ENCODE peak calls at places on chromosomes 13 and 19, in nine cellular contexts. H is fibroblast of villous mesenchyme; D is Peyer's patch; G is germinal center; N is activated CD8-positive, alpha-beta memory T cell treated with anti-CD3 and anti-CD28 coated beads for 1 hour; S is aorta; P is NCI-H460; F is lower lobe of right lung; B is activated CD4-positive, CD25-positive, alpha-beta regulatory T cell. U is an unnamed sample.

GRCh38 chr19:44757735-44758505 is 9.4 kb downstream of the BCL3 start:
- DNase-seq in H (peak), D (no peak), G (no peak), N (no peak), S (peak), P (no peak), F (peak), B (no peak), U (peak)

GRCh38 chr13:107117327-107118012 is 549.5 kb upstream of the ARGLU1 start:
- DNase-seq in H (no peak), D (no peak), G (no peak), N (no peak), S (no peak), P (no peak), F (no peak), B (no peak), U (no peak)

GRCh38 chr19:1168877-1169791 is 4.9 kb downstream of the SBNO2 start:
- DNase-seq in H (peak), D (peak), G (no peak), N (no peak), S (peak), P (peak), F (peak), B (no peak), U (peak)

GRCh38 chr13:40776681-40777165 is 5.7 kb upstream of the MRPS31 start:
- DNase-seq in H (peak), D (no peak), G (peak), N (peak), S (no peak), P (no peak), F (no peak), B (peak), U (no peak)

GRCh38 chr19:6706633-6706958 is 13.9 kb downstream of the C3 start:
- DNase-seq in H (no peak), D (no peak), G (no peak), N (no peak), S (no peak), P (no peak), F (no peak), B (no peak), U (no peak)

GRCh38 chr19:29170554-29170953 is 42.4 kb downstream of the UQCRFS1 start:
- DNase-seq in H (no peak), D (no peak), G (no peak), N (no peak), S (no peak), P (no peak), F (no peak), B (no peak), U (no peak)

GRCh38 chr13:23715762-23716235 is 145.6 kb downstream of the TNFRSF19 start:
- DNase-seq in H (peak), D (no peak), G (no peak), N (no peak), S (no peak), P (peak), F (no peak), B (no peak), U (no peak)

GRCh38 chr19:45958763-45959516 is 14.7 kb downstream of the NOVA2 start:
- DNase-seq in H (no peak), D (no peak), G (no peak), N (no peak), S (no peak), P (no peak), F (no peak), B (no peak), U (no peak)

GRCh38 chr13:73835138-73835721 is 299.0 kb downstream of the KLF12 start:
- DNase-seq in H (peak), D (no peak), G (peak), N (no peak), S (no peak), P (peak), F (no peak), B (no peak), U (no peak)

GRCh38 chr13:89925107-89925506 is 1422.4 kb upstream of the MIR17HG start:
- DNase-seq in H (no peak), D (no peak), G (no peak), N (no peak), S (no peak), P (peak), F (no peak), B (no peak), U (no peak)

GRCh38 chr13:20127563-20128458 is 33.0 kb downstream of the GJA3 start:
- DNase-seq in H (peak), D (peak), G (peak), N (no peak), S (peak), P (peak), F (peak), B (no peak), U (peak)

GRCh38 chr13:53197424-53197823 is 168.8 kb downstream of the OLFM4 start:
- DNase-seq in H (no peak), D (no peak), G (no peak), N (no peak), S (no peak), P (no peak), F (no peak), B (no peak), U (no peak)

GRCh38 chr13:111911141-111911720 is 155.7 kb upstream of the SOX1 start:
- DNase-seq in H (no peak), D (peak), G (no peak), N (no peak), S (no peak), P (no peak), F (no peak), B (no peak), U (no peak)

GRCh38 chr13:24033527-24034302 is 126.8 kb upstream of the SPATA13 start:
- DNase-seq in H (peak), D (no peak), G (no peak), N (no peak), S (no peak), P (no peak), F (no peak), B (no peak), U (no peak)

GRCh38 chr13:77981191-77981925 is 62.7 kb upstream of the EDNRB start:
- DNase-seq in H (peak), D (no peak), G (no peak), N (no peak), S (no peak), P (no peak), F (no peak), B (no peak), U (no peak)

GRCh38 chr13:75607447-75607846 is 28.7 kb upstream of the LMO7 start:
- DNase-seq in H (no peak), D (no peak), G (no peak), N (no peak), S (no peak), P (no peak), F (no peak), B (no peak), U (no peak)

GRCh38 chr13:80113714-80114454 is 227.0 kb downstream of the SPRY2 start:
- DNase-seq in H (no peak), D (no peak), G (no peak), N (no peak), S (no peak), P (no peak), F (no peak), B (no peak), U (no peak)

GRCh38 chr19:1769645-1769985 is 16.3 kb downstream of the ONECUT3 start:
- DNase-seq in H (no peak), D (no peak), G (no peak), N (no peak), S (no peak), P (no peak), F (no peak), B (no peak), U (no peak)

GRCh38 chr19:14160017-14160703 is 23.8 kb upstream of the ASF1B start:
- DNase-seq in H (no peak), D (no peak), G (no peak), N (no peak), S (no peak), P (no peak), F (no peak), B (no peak), U (no peak)

GRCh38 chr13:20824762-20825161 is 51.0 kb upstream of the EEF1AKMT1 start:
- DNase-seq in H (peak), D (no peak), G (no peak), N (no peak), S (no peak), P (no peak), F (no peak), B (no peak), U (no peak)

GRCh38 chr13:46146898-46147297 is 35.1 kb downstream of the LCP1 start:
- DNase-seq in H (peak), D (no peak), G (no peak), N (no peak), S (no peak), P (no peak), F (no peak), B (no peak), U (no peak)

GRCh38 chr19:16014923-16015804 is 61.1 kb upstream of the TPM4 start:
- DNase-seq in H (no peak), D (no peak), G (no peak), N (no peak), S (peak), P (no peak), F (no peak), B (no peak), U (no peak)

U was measured in right cardiac atrium.